ENCODE peak calls at places on chromosomes 3 and 15, in four cellular contexts. M is upper lobe of left lung, O is NCI-H460, R is heart right ventricle. X is an unnamed sample.

GRCh38 chr3:171354049-171354705 is 106.0 kb downstream of the TNIK start:
- DNase-seq in M (no peak), O (no peak), R (no peak), X (no peak)

GRCh38 chr15:39801641-39802309 is 19.1 kb upstream of the FSIP1 start:
- DNase-seq in M (peak; percentile 25), O (peak; percentile 31), R (no peak), X (no peak)

GRCh38 chr3:66312039-66312438 is 91.2 kb downstream of the SLC25A26 start:
- DNase-seq in M (peak; percentile 25), O (no peak), R (no peak), X (no peak)

GRCh38 chr3:94360982-94361381 is 298.1 kb downstream of the NSUN3 start:
- DNase-seq in M (no peak), O (no peak), R (peak; percentile 13), X (no peak)

GRCh38 chr15:56098230-56098899 is 105.0 kb upstream of the NEDD4 start:
- DNase-seq in M (no peak), O (no peak), R (no peak), X (no peak)

GRCh38 chr15:80768158-80768557 is 11.0 kb upstream of the CEMIP start:
- DNase-seq in M (no peak), O (no peak), R (no peak), X (no peak)

GRCh38 chr3:141278196-141279073 is 46.8 kb downstream of the PXYLP1 start:
- DNase-seq in M (no peak), O (no peak), R (no peak), X (no peak)

GRCh38 chr15:90873998-90874605 is 5.7 kb downstream of the FURIN start:
- DNase-seq in M (peak; percentile 88), O (no peak), R (no peak), X (no peak)

GRCh38 chr3:123658860-123659221 is 74.0 kb upstream of the HACD2 start:
- DNase-seq in M (peak; percentile 68), O (no peak), R (no peak), X (no peak)

GRCh38 chr15:58332676-58333400 is 99.0 kb upstream of the LIPC start:
- DNase-seq in M (no peak), O (no peak), R (no peak), X (peak; percentile 29)

GRCh38 chr3:192812736-192813383 is 85.5 kb upstream of the FGF12 start:
- DNase-seq in M (no peak), O (peak; percentile 45), R (no peak), X (no peak)

GRCh38 chr15:69658401-69658945 is 205.9 kb downstream of the RPLP1 start:
- DNase-seq in M (no peak), O (no peak), R (no peak), X (no peak)

GRCh38 chr3:127674793-127675189 is 2.0 kb downstream of the ABTB1 start:
- DNase-seq in M (peak; percentile 21), O (no peak), R (no peak), X (no peak)

GRCh38 chr3:13012228-13012691 is 61.0 kb downstream of the IQSEC1 start:
- DNase-seq in M (peak; percentile 93), O (no peak), R (peak; percentile 74), X (no peak)

GRCh38 chr15:25208735-25209134 is 230.1 kb downstream of the UBE3A start:
- DNase-seq in M (no peak), O (no peak), R (no peak), X (no peak)

X was measured in SW 1271.